ENCODE peak calls at places on chromosomes 13 and 19, in six cellular contexts. I, V, L, O, F and Z are unnamed samples.

GRCh38 chr19:20863176-20863575 is 59.9 kb upstream of the ZNF85 start:
- DNase-seq in I (no peak), L (no peak), V (no peak), F (no peak), O (no peak), Z (peak)

GRCh38 chr19:41323023-41323422 is 13.1 kb downstream of the CCDC97 start:
- DNase-seq in V (no peak), I (peak), L (no peak), O (no peak), F (no peak), Z (peak)

GRCh38 chr13:33139186-33139585 is 123.0 kb downstream of the KL start:
- DNase-seq in F (peak), I (no peak), L (no peak), O (no peak), V (no peak), Z (peak)

GRCh38 chr19:53308339-53308811 is 25.2 kb upstream of the ZNF845 start:
- DNase-seq in F (peak), V (no peak), L (peak), I (peak), O (no peak), Z (peak)

GRCh38 chr13:100176781-100177389 is 88.0 kb downstream of the PCCA start:
- DNase-seq in F (no peak), O (peak), I (peak), L (no peak), V (no peak), Z (peak)

GRCh38 chr19:40822161-40822560 is 23.2 kb downstream of the EGLN2 start:
- DNase-seq in O (no peak), F (peak), I (no peak), V (no peak), L (no peak), Z (no peak)

GRCh38 chr19:34985249-34986022 is 14.7 kb upstream of the GRAMD1A start:
- DNase-seq in V (no peak), L (no peak), O (peak), F (no peak), I (peak), Z (no peak)

GRCh38 chr13:87678353-87678752 is 7.2 kb downstream of the SLITRK5 start:
- DNase-seq in F (no peak), I (no peak), O (no peak), L (no peak), V (no peak), Z (no peak)

GRCh38 chr19:17790059-17790780 is 4.7 kb upstream of the B3GNT3 start:
- DNase-seq in V (no peak), L (no peak), F (no peak), O (no peak), I (no peak), Z (no peak)

GRCh38 chr19:35299523-35300339 is 7.8 kb downstream of the MAG start:
- DNase-seq in F (no peak), L (peak), O (no peak), V (no peak), I (no peak), Z (no peak)

GRCh38 chr13:44142911-44143665 is 230.5 kb upstream of the SERP2 start:
- DNase-seq in O (no peak), V (no peak), I (peak), F (no peak), L (no peak), Z (no peak)

GRCh38 chr13:40477623-40478608 is 188.5 kb downstream of the FOXO1 start:
- DNase-seq in V (peak), F (no peak), L (no peak), O (no peak), I (no peak), Z (no peak)

GRCh38 chr13:27868639-27869435 is 51.0 kb upstream of the PDX1 start:
- DNase-seq in L (no peak), F (no peak), V (no peak), O (no peak), I (peak), Z (peak)

GRCh38 chr19:44003461-44004134 is 841 bp downstream of the ZNF230 start:
- DNase-seq in F (no peak), O (peak), L (peak), V (no peak), I (peak), Z (peak)

GRCh38 chr13:40101708-40102359 is 446.4 kb downstream of the COG6 start:
- DNase-seq in I (no peak), O (no peak), F (no peak), L (no peak), V (peak), Z (no peak)

GRCh38 chr19:32363175-32363574 is 17.8 kb downstream of the ZNF507 start:
- DNase-seq in I (no peak), L (no peak), O (no peak), F (no peak), V (no peak), Z (no peak)